ENCODE peak calls at places on chromosomes 2 and 18, in seven cellular contexts. One of them, this sample, is unnamed.

GRCh38 chr2:29425866-29426265 is 310.7 kb downstream of the CLIP4 start:
- DNase-seq in left ventricle myocardium superior: no peak
- DNase-seq in ecto neural progenitor cell: no peak
- DNase-seq in immature natural killer cell: no peak
- DNase-seq in posterior cingulate gyrus: no peak
- DNase-seq in AG10803: no peak
- DNase-seq in CD8-positive, alpha-beta memory T cell: no peak
- DNase-seq in this sample: no peak

GRCh38 chr2:104452558-104452957 is 401.4 kb upstream of the POU3F3 start:
- DNase-seq in ecto neural progenitor cell: no peak
- DNase-seq in AG10803: no peak
- DNase-seq in CD8-positive, alpha-beta memory T cell: no peak
- DNase-seq in immature natural killer cell: no peak
- DNase-seq in left ventricle myocardium superior: no peak
- DNase-seq in posterior cingulate gyrus: no peak
- DNase-seq in this sample: no peak

GRCh38 chr2:204664708-204665121 is 119.4 kb downstream of the PARD3B start:
- DNase-seq in immature natural killer cell: no peak
- DNase-seq in ecto neural progenitor cell: no peak
- DNase-seq in CD8-positive, alpha-beta memory T cell: no peak
- DNase-seq in posterior cingulate gyrus: no peak
- DNase-seq in AG10803: peak
- DNase-seq in left ventricle myocardium superior: no peak
- DNase-seq in this sample: no peak

GRCh38 chr18:22032392-22032961 is 136.9 kb upstream of the GATA6 start:
- DNase-seq in CD8-positive, alpha-beta memory T cell: no peak
- DNase-seq in immature natural killer cell: no peak
- DNase-seq in AG10803: peak
- DNase-seq in posterior cingulate gyrus: no peak
- DNase-seq in ecto neural progenitor cell: no peak
- DNase-seq in left ventricle myocardium superior: no peak
- DNase-seq in this sample: no peak

GRCh38 chr18:23994361-23994902 is 20.1 kb upstream of the TTC39C start:
- DNase-seq in immature natural killer cell: no peak
- DNase-seq in ecto neural progenitor cell: no peak
- DNase-seq in CD8-positive, alpha-beta memory T cell: peak
- DNase-seq in AG10803: peak
- DNase-seq in left ventricle myocardium superior: peak
- DNase-seq in posterior cingulate gyrus: no peak
- DNase-seq in this sample: peak

GRCh38 chr2:105595536-105595935 is 149.2 kb upstream of the NCK2 start:
- DNase-seq in ecto neural progenitor cell: no peak
- DNase-seq in immature natural killer cell: no peak
- DNase-seq in CD8-positive, alpha-beta memory T cell: no peak
- DNase-seq in posterior cingulate gyrus: no peak
- DNase-seq in AG10803: no peak
- DNase-seq in left ventricle myocardium superior: no peak
- DNase-seq in this sample: no peak

GRCh38 chr2:54599914-54600313 is 123.5 kb upstream of the EML6 start:
- DNase-seq in CD8-positive, alpha-beta memory T cell: peak
- DNase-seq in posterior cingulate gyrus: no peak
- DNase-seq in immature natural killer cell: peak
- DNase-seq in AG10803: peak
- DNase-seq in left ventricle myocardium superior: peak
- DNase-seq in ecto neural progenitor cell: no peak
- DNase-seq in this sample: no peak

GRCh38 chr2:15145046-15145817 is 415.9 kb downstream of the NBAS start:
- DNase-seq in immature natural killer cell: no peak
- DNase-seq in CD8-positive, alpha-beta memory T cell: no peak
- DNase-seq in AG10803: no peak
- DNase-seq in left ventricle myocardium superior: no peak
- DNase-seq in ecto neural progenitor cell: no peak
- DNase-seq in posterior cingulate gyrus: no peak
- DNase-seq in this sample: no peak

GRCh38 chr2:169828141-169828811 is 1.0 kb downstream of the UBR3 start:
- DNase-seq in left ventricle myocardium superior: no peak
- DNase-seq in immature natural killer cell: peak
- DNase-seq in posterior cingulate gyrus: no peak
- DNase-seq in ecto neural progenitor cell: peak
- DNase-seq in AG10803: peak
- DNase-seq in CD8-positive, alpha-beta memory T cell: peak
- DNase-seq in this sample: peak

GRCh38 chr2:18357537-18357936 is 202.9 kb downstream of the RDH14 start:
- DNase-seq in left ventricle myocardium superior: no peak
- DNase-seq in immature natural killer cell: no peak
- DNase-seq in ecto neural progenitor cell: no peak
- DNase-seq in CD8-positive, alpha-beta memory T cell: no peak
- DNase-seq in posterior cingulate gyrus: no peak
- DNase-seq in AG10803: no peak
- DNase-seq in this sample: no peak

GRCh38 chr2:218381916-218382366 is at the start of gene SLC11A1:
- DNase-seq in CD8-positive, alpha-beta memory T cell: no peak
- DNase-seq in AG10803: no peak
- DNase-seq in ecto neural progenitor cell: no peak
- DNase-seq in left ventricle myocardium superior: peak
- DNase-seq in immature natural killer cell: no peak
- DNase-seq in posterior cingulate gyrus: no peak
- DNase-seq in this sample: no peak

GRCh38 chr2:10249798-10250197 is 52.9 kb upstream of the HPCAL1 start:
- DNase-seq in immature natural killer cell: no peak
- DNase-seq in CD8-positive, alpha-beta memory T cell: no peak
- DNase-seq in posterior cingulate gyrus: no peak
- DNase-seq in left ventricle myocardium superior: no peak
- DNase-seq in ecto neural progenitor cell: no peak
- DNase-seq in AG10803: no peak
- DNase-seq in this sample: no peak

GRCh38 chr18:58402247-58402646 is 226.6 kb downstream of the ALPK2 start:
- DNase-seq in left ventricle myocardium superior: no peak
- DNase-seq in immature natural killer cell: no peak
- DNase-seq in CD8-positive, alpha-beta memory T cell: no peak
- DNase-seq in ecto neural progenitor cell: no peak
- DNase-seq in AG10803: no peak
- DNase-seq in posterior cingulate gyrus: no peak
- DNase-seq in this sample: no peak

GRCh38 chr2:96464061-96464460 is 41.1 kb downstream of the NEURL3 start:
- DNase-seq in immature natural killer cell: no peak
- DNase-seq in CD8-positive, alpha-beta memory T cell: no peak
- DNase-seq in ecto neural progenitor cell: no peak
- DNase-seq in posterior cingulate gyrus: no peak
- DNase-seq in AG10803: no peak
- DNase-seq in left ventricle myocardium superior: no peak
- DNase-seq in this sample: no peak

GRCh38 chr2:104028066-104028465 is 825.8 kb upstream of the POU3F3 start:
- DNase-seq in AG10803: no peak
- DNase-seq in left ventricle myocardium superior: no peak
- DNase-seq in CD8-positive, alpha-beta memory T cell: no peak
- DNase-seq in posterior cingulate gyrus: no peak
- DNase-seq in immature natural killer cell: no peak
- DNase-seq in ecto neural progenitor cell: no peak
- DNase-seq in this sample: no peak

GRCh38 chr18:28728891-28729290 is 552.0 kb upstream of the CDH2 start:
- DNase-seq in CD8-positive, alpha-beta memory T cell: no peak
- DNase-seq in posterior cingulate gyrus: no peak
- DNase-seq in immature natural killer cell: no peak
- DNase-seq in left ventricle myocardium superior: no peak
- DNase-seq in ecto neural progenitor cell: no peak
- DNase-seq in AG10803: peak
- DNase-seq in this sample: no peak

GRCh38 chr2:171147081-171147480 is 13.6 kb downstream of the TLK1 start:
- DNase-seq in AG10803: no peak
- DNase-seq in immature natural killer cell: no peak
- DNase-seq in posterior cingulate gyrus: no peak
- DNase-seq in ecto neural progenitor cell: no peak
- DNase-seq in left ventricle myocardium superior: no peak
- DNase-seq in CD8-positive, alpha-beta memory T cell: no peak
- DNase-seq in this sample: no peak

GRCh38 chr18:74116628-74117554 is 30.7 kb downstream of the FBXO15 start:
- DNase-seq in left ventricle myocardium superior: no peak
- DNase-seq in ecto neural progenitor cell: no peak
- DNase-seq in CD8-positive, alpha-beta memory T cell: no peak
- DNase-seq in AG10803: peak
- DNase-seq in immature natural killer cell: no peak
- DNase-seq in posterior cingulate gyrus: no peak
- DNase-seq in this sample: no peak

GRCh38 chr2:151826737-151827157 is 1.5 kb downstream of the ARL5A start:
- DNase-seq in ecto neural progenitor cell: no peak
- DNase-seq in posterior cingulate gyrus: no peak
- DNase-seq in CD8-positive, alpha-beta memory T cell: no peak
- DNase-seq in immature natural killer cell: no peak
- DNase-seq in AG10803: peak
- DNase-seq in left ventricle myocardium superior: no peak
- DNase-seq in this sample: no peak

GRCh38 chr2:44884231-44884630 is 57.3 kb upstream of the SIX3 start:
- DNase-seq in CD8-positive, alpha-beta memory T cell: no peak
- DNase-seq in immature natural killer cell: no peak
- DNase-seq in left ventricle myocardium superior: no peak
- DNase-seq in posterior cingulate gyrus: no peak
- DNase-seq in AG10803: no peak
- DNase-seq in ecto neural progenitor cell: peak
- DNase-seq in this sample: no peak

GRCh38 chr2:6770006-6770405 is 95.7 kb downstream of the CMPK2 start:
- DNase-seq in AG10803: no peak
- DNase-seq in immature natural killer cell: no peak
- DNase-seq in ecto neural progenitor cell: no peak
- DNase-seq in left ventricle myocardium superior: no peak
- DNase-seq in CD8-positive, alpha-beta memory T cell: no peak
- DNase-seq in posterior cingulate gyrus: no peak
- DNase-seq in this sample: no peak

GRCh38 chr2:102630458-102630857 is 11.1 kb downstream of the SLC9A2 start:
- DNase-seq in immature natural killer cell: no peak
- DNase-seq in CD8-positive, alpha-beta memory T cell: no peak
- DNase-seq in posterior cingulate gyrus: no peak
- DNase-seq in ecto neural progenitor cell: no peak
- DNase-seq in left ventricle myocardium superior: no peak
- DNase-seq in AG10803: no peak
- DNase-seq in this sample: no peak

GRCh38 chr2:224151161-224151560 is 112.1 kb upstream of the SERPINE2 start:
- DNase-seq in ecto neural progenitor cell: no peak
- DNase-seq in left ventricle myocardium superior: no peak
- DNase-seq in posterior cingulate gyrus: no peak
- DNase-seq in immature natural killer cell: no peak
- DNase-seq in CD8-positive, alpha-beta memory T cell: no peak
- DNase-seq in AG10803: peak
- DNase-seq in this sample: no peak

GRCh38 chr18:36518839-36519238 is 221.3 kb downstream of the FHOD3 start:
- DNase-seq in immature natural killer cell: no peak
- DNase-seq in left ventricle myocardium superior: peak
- DNase-seq in posterior cingulate gyrus: no peak
- DNase-seq in AG10803: no peak
- DNase-seq in ecto neural progenitor cell: no peak
- DNase-seq in CD8-positive, alpha-beta memory T cell: no peak
- DNase-seq in this sample: no peak

GRCh38 chr2:102632380-102633175 is 13.2 kb downstream of the SLC9A2 start:
- DNase-seq in ecto neural progenitor cell: no peak
- DNase-seq in CD8-positive, alpha-beta memory T cell: no peak
- DNase-seq in posterior cingulate gyrus: no peak
- DNase-seq in AG10803: no peak
- DNase-seq in left ventricle myocardium superior: no peak
- DNase-seq in immature natural killer cell: no peak
- DNase-seq in this sample: no peak

GRCh38 chr2:130389783-130390182 is 33.9 kb downstream of the PTPN18 start:
- DNase-seq in AG10803: no peak
- DNase-seq in ecto neural progenitor cell: no peak
- DNase-seq in CD8-positive, alpha-beta memory T cell: no peak
- DNase-seq in left ventricle myocardium superior: no peak
- DNase-seq in posterior cingulate gyrus: no peak
- DNase-seq in immature natural killer cell: no peak
- DNase-seq in this sample: no peak

GRCh38 chr2:129892360-129892759 is 87.1 kb upstream of the RAB6C start:
- DNase-seq in immature natural killer cell: no peak
- DNase-seq in posterior cingulate gyrus: no peak
- DNase-seq in ecto neural progenitor cell: no peak
- DNase-seq in AG10803: no peak
- DNase-seq in CD8-positive, alpha-beta memory T cell: no peak
- DNase-seq in left ventricle myocardium superior: no peak
- DNase-seq in this sample: no peak

GRCh38 chr18:67516432-67517223 is at the start of gene DSEL:
- DNase-seq in immature natural killer cell: peak
- DNase-seq in posterior cingulate gyrus: peak
- DNase-seq in AG10803: peak
- DNase-seq in left ventricle myocardium superior: peak
- DNase-seq in ecto neural progenitor cell: peak
- DNase-seq in CD8-positive, alpha-beta memory T cell: peak
- DNase-seq in this sample: peak

GRCh38 chr2:183838295-183838694 is 714.1 kb downstream of the NUP35 start:
- DNase-seq in AG10803: no peak
- DNase-seq in posterior cingulate gyrus: no peak
- DNase-seq in left ventricle myocardium superior: no peak
- DNase-seq in ecto neural progenitor cell: peak
- DNase-seq in immature natural killer cell: no peak
- DNase-seq in CD8-positive, alpha-beta memory T cell: no peak
- DNase-seq in this sample: no peak

GRCh38 chr2:105674859-105675541 is 69.7 kb upstream of the NCK2 start:
- DNase-seq in AG10803: no peak
- DNase-seq in posterior cingulate gyrus: no peak
- DNase-seq in left ventricle myocardium superior: no peak
- DNase-seq in ecto neural progenitor cell: no peak
- DNase-seq in CD8-positive, alpha-beta memory T cell: no peak
- DNase-seq in immature natural killer cell: no peak
- DNase-seq in this sample: no peak

GRCh38 chr2:15006667-15007066 is 374.1 kb downstream of the LRATD1 start:
- DNase-seq in posterior cingulate gyrus: no peak
- DNase-seq in immature natural killer cell: no peak
- DNase-seq in left ventricle myocardium superior: no peak
- DNase-seq in ecto neural progenitor cell: no peak
- DNase-seq in AG10803: no peak
- DNase-seq in CD8-positive, alpha-beta memory T cell: no peak
- DNase-seq in this sample: no peak

GRCh38 chr2:104733544-104733943 is 120.4 kb upstream of the POU3F3 start:
- DNase-seq in posterior cingulate gyrus: no peak
- DNase-seq in left ventricle myocardium superior: no peak
- DNase-seq in ecto neural progenitor cell: no peak
- DNase-seq in CD8-positive, alpha-beta memory T cell: no peak
- DNase-seq in immature natural killer cell: no peak
- DNase-seq in AG10803: no peak
- DNase-seq in this sample: peak

GRCh38 chr2:235017441-235017840 is 65.6 kb downstream of the SH3BP4 start:
- DNase-seq in posterior cingulate gyrus: no peak
- DNase-seq in AG10803: no peak
- DNase-seq in ecto neural progenitor cell: no peak
- DNase-seq in immature natural killer cell: no peak
- DNase-seq in CD8-positive, alpha-beta memory T cell: no peak
- DNase-seq in left ventricle myocardium superior: no peak
- DNase-seq in this sample: peak

GRCh38 chr2:199457147-199458016 is at the start of gene SATB2:
- DNase-seq in AG10803: peak
- DNase-seq in left ventricle myocardium superior: no peak
- DNase-seq in immature natural killer cell: peak
- DNase-seq in ecto neural progenitor cell: peak
- DNase-seq in posterior cingulate gyrus: no peak
- DNase-seq in CD8-positive, alpha-beta memory T cell: no peak
- DNase-seq in this sample: peak

GRCh38 chr2:237189799-237190198 is 104.1 kb downstream of the COPS8 start:
- DNase-seq in posterior cingulate gyrus: no peak
- DNase-seq in immature natural killer cell: no peak
- DNase-seq in ecto neural progenitor cell: no peak
- DNase-seq in AG10803: no peak
- DNase-seq in left ventricle myocardium superior: no peak
- DNase-seq in CD8-positive, alpha-beta memory T cell: no peak
- DNase-seq in this sample: no peak

GRCh38 chr2:214019229-214019972 is 391.5 kb upstream of the VWC2L start:
- DNase-seq in left ventricle myocardium superior: peak
- DNase-seq in CD8-positive, alpha-beta memory T cell: no peak
- DNase-seq in immature natural killer cell: no peak
- DNase-seq in ecto neural progenitor cell: no peak
- DNase-seq in AG10803: peak
- DNase-seq in posterior cingulate gyrus: no peak
- DNase-seq in this sample: no peak

GRCh38 chr2:38712871-38713270 is 38.3 kb downstream of the SRSF7 start:
- DNase-seq in ecto neural progenitor cell: no peak
- DNase-seq in AG10803: no peak
- DNase-seq in CD8-positive, alpha-beta memory T cell: no peak
- DNase-seq in immature natural killer cell: no peak
- DNase-seq in left ventricle myocardium superior: no peak
- DNase-seq in posterior cingulate gyrus: no peak
- DNase-seq in this sample: no peak